ENCODE peak calls at places on chromosomes 13 and 19, in four cellular contexts. R is natural killer cell, L is stomach, I is fibroblast of the aortic adventitia. W is an unnamed sample.

GRCh38 chr13:48564046-48564445 is 31.2 kb upstream of the RCBTB2 start:
- DNase-seq in R (no peak), L (no peak), I (peak), W (no peak)

GRCh38 chr19:6613711-6614110 is 22.8 kb upstream of the CD70 start:
- DNase-seq in R (no peak), L (no peak), I (peak), W (peak)

GRCh38 chr19:35533822-35534521 is 716 bp downstream of the GAPDHS start:
- DNase-seq in R (peak), L (peak), I (peak), W (peak)

GRCh38 chr13:41029629-41030028 is 10.5 kb upstream of the ELF1 start:
- DNase-seq in R (no peak), L (no peak), I (no peak), W (no peak)

GRCh38 chr19:30102666-30103065 is 160.6 kb downstream of the URI1 start:
- DNase-seq in R (no peak), L (no peak), I (no peak), W (no peak)

GRCh38 chr19:47445937-47446402 is 25.7 kb downstream of the SLC8A2 start:
- DNase-seq in R (peak), L (peak), I (no peak), W (no peak)

GRCh38 chr19:36051637-36052036 is 2.4 kb downstream of the THAP8 start:
- DNase-seq in R (no peak), L (no peak), I (no peak), W (no peak)

GRCh38 chr13:80883545-80883944 is 542.6 kb upstream of the SPRY2 start:
- DNase-seq in R (no peak), L (no peak), I (no peak), W (no peak)

GRCh38 chr13:79776538-79776937 is 295.6 kb downstream of the NDFIP2 start:
- DNase-seq in R (no peak), L (no peak), I (peak), W (no peak)

GRCh38 chr19:16361254-16361653 is 36.6 kb downstream of the KLF2 start:
- DNase-seq in R (no peak), L (no peak), I (peak), W (no peak)

GRCh38 chr13:50365683-50366391 is 350.6 kb downstream of the KCNRG start:
- DNase-seq in R (no peak), L (no peak), I (no peak), W (no peak)

GRCh38 chr19:9937001-9937411 is 691 bp upstream of the OLFM2 start:
- DNase-seq in R (no peak), L (no peak), I (no peak), W (no peak)

GRCh38 chr13:69720278-69720983 is 387.2 kb upstream of the ATXN8OS start:
- DNase-seq in R (no peak), L (no peak), I (no peak), W (no peak)

GRCh38 chr19:47086280-47086679 is 27.3 kb downstream of the ZC3H4 start:
- DNase-seq in R (no peak), L (no peak), I (no peak), W (no peak)

GRCh38 chr19:43554317-43554895 is 20.9 kb downstream of the XRCC1 start:
- DNase-seq in R (no peak), L (no peak), I (no peak), W (no peak)

GRCh38 chr13:76887070-76887563 is 912 bp upstream of the KCTD12 start:
- DNase-seq in R (no peak), L (no peak), I (no peak), W (no peak)

GRCh38 chr13:23753523-23753922 is 135.7 kb downstream of the MIPEP start:
- DNase-seq in R (no peak), L (no peak), I (peak), W (no peak)

GRCh38 chr13:87666826-87667225 is 4.3 kb upstream of the SLITRK5 start:
- DNase-seq in R (no peak), L (no peak), I (no peak), W (no peak)

GRCh38 chr13:20565120-20565736 is 1.7 kb upstream of the IFT88 start:
- DNase-seq in R (no peak), L (no peak), I (no peak), W (no peak)

GRCh38 chr19:7902796-7903243 is 857 bp upstream of the MAP2K7 start:
- DNase-seq in R (no peak), L (no peak), I (no peak), W (no peak)

GRCh38 chr13:45786293-45786920 is 65.1 kb downstream of the SIAH3 start:
- DNase-seq in R (no peak), L (peak), I (no peak), W (no peak)

GRCh38 chr13:57582032-57582431 is 49.5 kb upstream of the PCDH17 start:
- DNase-seq in R (no peak), L (no peak), I (no peak), W (no peak)

GRCh38 chr19:23436944-23437343 is 41.7 kb upstream of the ZNF91 start:
- DNase-seq in R (no peak), L (no peak), I (no peak), W (no peak)

GRCh38 chr19:23439623-23440022 is 44.4 kb upstream of the ZNF91 start:
- DNase-seq in R (no peak), L (no peak), I (no peak), W (no peak)

GRCh38 chr19:23440207-23440606 is 44.9 kb upstream of the ZNF91 start:
- DNase-seq in R (no peak), L (no peak), I (no peak), W (no peak)

GRCh38 chr19:23437901-23438300 is 42.6 kb upstream of the ZNF91 start:
- DNase-seq in R (no peak), L (no peak), I (no peak), W (no peak)

DNA sequence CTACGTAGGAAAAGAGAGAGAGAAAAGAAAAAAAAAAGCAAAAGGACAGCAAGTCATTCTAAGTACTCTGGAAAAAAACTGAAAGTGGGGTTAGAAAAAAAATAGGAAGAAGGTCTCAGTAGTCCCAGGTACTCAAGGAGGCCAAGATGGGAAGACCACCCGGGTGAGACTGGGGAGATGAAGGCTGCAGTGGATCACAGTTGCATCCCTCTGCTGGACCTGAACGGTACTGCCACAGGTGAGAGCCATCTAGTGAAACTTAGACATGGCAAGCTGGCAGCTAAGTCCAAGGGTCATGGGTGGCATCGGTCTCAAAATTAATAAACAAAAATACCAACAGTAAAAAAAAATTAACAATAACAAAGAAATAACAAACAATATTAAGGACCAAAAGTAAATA is 41.0 kb upstream of the ZNF91 start:
- DNase-seq in R (no peak), L (no peak), I (no peak), W (no peak)
- TF ChIP-seq CTCF in R (no peak), L (no peak), I (peak), W (no peak)

DNA sequence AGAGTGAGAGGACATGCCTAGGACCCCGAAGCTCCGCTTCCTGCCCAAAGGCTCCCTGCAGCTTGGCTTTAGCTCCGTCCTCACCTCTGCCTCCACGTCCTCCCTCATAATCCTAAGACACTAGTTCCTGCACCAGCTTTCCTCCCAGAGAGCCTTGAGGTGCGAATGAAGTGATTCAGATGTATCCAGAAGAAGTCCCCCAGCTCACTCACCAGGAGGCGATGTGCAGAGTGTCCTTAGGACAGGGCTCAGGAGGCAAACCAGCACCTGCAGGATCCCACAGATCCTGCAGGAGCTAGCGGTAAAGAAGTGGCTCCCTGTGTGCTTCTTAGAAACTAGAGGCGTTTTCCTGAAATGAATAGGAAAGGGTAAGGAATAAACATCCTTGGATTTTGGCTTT is 109.7 kb downstream of the HSPH1 start:
- DNase-seq in R (no peak), L (no peak), I (no peak), W (no peak)
- TF ChIP-seq CTCF in R (no peak), L (no peak), I (no peak), W (no peak)

GRCh38 chr19:38736413-38737280 is 7.6 kb downstream of the CAPN12 start:
- DNase-seq in R (no peak), L (peak), I (no peak), W (no peak)

GRCh38 chr19:38734176-38734425 is 10.2 kb downstream of the CAPN12 start:
- DNase-seq in R (no peak), L (no peak), I (no peak), W (no peak)

GRCh38 chr19:38734426-38735256 is 9.6 kb downstream of the CAPN12 start:
- DNase-seq in R (peak), L (peak), I (no peak), W (no peak)

GRCh38 chr19:38736036-38736412 is 8.2 kb downstream of the CAPN12 start:
- DNase-seq in R (peak), L (peak), I (no peak), W (no peak)

GRCh38 chr19:38735257-38735686 is 9.0 kb downstream of the CAPN12 start:
- DNase-seq in R (peak), L (peak), I (no peak), W (no peak)
- TF ChIP-seq CTCF in R (no peak), L (no peak), I (no peak), W (no peak)

GRCh38 chr19:518292-519231 is 11.3 kb downstream of the TPGS1 start:
- DNase-seq in R (no peak), L (no peak), I (peak), W (peak)
- TF ChIP-seq CTCF in R (no peak), L (no peak), I (no peak), W (no peak)

GRCh38 chr19:55253264-55253663 is 5.6 kb downstream of the PPP6R1 start:
- DNase-seq in R (no peak), L (no peak), I (no peak), W (peak)

GRCh38 chr19:55253842-55254624 is 4.8 kb downstream of the PPP6R1 start:
- DNase-seq in R (peak), L (peak), I (no peak), W (peak)

GRCh38 chr19:55255618-55256423 is 3.0 kb downstream of the PPP6R1 start:
- DNase-seq in R (no peak), L (peak), I (peak), W (no peak)

GRCh38 chr19:55252760-55253159 is 6.1 kb downstream of the PPP6R1 start:
- DNase-seq in R (no peak), L (no peak), I (no peak), W (no peak)

GRCh38 chr19:55254625-55254977 is 4.2 kb downstream of the PPP6R1 start:
- DNase-seq in R (no peak), L (no peak), I (no peak), W (no peak)
- TF ChIP-seq CTCF in R (no peak), L (no peak), I (no peak), W (no peak)

GRCh38 chr19:49818691-49819331 is 722 bp downstream of the MED25 start:
- DNase-seq in R (no peak), L (no peak), I (no peak), W (no peak)

GRCh38 chr19:49814010-49814409 is 918 bp upstream of the FUZ start:
- DNase-seq in R (no peak), L (no peak), I (no peak), W (no peak)

GRCh38 chr19:49820125-49820524 is 2.0 kb downstream of the MED25 start:
- DNase-seq in R (no peak), L (peak), I (peak), W (no peak)

GRCh38 chr19:49816616-49817015 is 1.5 kb upstream of the MED25 start:
- DNase-seq in R (no peak), L (no peak), I (no peak), W (no peak)

DNA sequence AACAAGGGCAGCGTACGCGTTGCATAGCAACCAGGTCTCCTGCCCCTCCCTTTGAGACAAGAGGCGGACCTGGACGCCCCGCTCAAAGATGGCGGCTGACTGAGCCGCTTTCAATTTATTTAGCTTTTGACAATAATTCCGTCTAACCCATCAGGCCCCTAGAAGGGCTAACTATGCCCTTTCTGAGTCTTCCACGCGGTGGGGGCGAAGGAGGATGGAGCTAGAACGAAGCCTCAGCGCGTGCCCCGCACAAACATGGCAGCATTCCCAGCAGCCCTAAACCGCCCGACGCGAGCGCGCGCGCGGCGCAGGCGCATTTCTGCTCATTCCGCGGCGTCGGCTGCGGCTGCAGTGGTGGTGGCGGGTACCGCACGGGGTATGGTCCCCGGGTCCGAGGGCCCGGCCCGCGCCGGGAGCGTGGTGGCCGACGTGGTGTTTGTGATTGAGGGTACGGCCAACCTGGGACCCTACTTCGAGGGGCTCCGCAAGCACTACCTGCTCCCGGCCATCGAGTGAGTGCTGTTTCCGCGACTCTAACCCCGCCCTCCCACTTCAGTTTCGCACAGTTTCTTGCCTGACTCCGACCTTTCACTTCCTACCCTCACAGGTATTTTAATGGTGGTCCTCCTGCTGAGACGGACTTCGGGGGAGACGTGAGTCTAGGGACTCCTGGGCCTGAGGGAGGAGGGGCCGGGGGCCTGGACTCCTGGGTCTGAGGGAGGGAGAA is at the start of gene MED25:
- DNase-seq in R (peak), L (peak), I (peak), W (peak)
- TF ChIP-seq CTCF in R (peak), L (no peak), I (peak), W (peak)

GRCh38 chr19:50485284-50485955 is 8.8 kb upstream of the GARIN5A start:
- DNase-seq in R (no peak), L (no peak), I (no peak), W (no peak)

GRCh38 chr19:50488795-50489194 is 12.1 kb upstream of the GARIN5A start:
- DNase-seq in R (no peak), L (no peak), I (no peak), W (no peak)

GRCh38 chr19:50490411-50490811 is 13.8 kb upstream of the GARIN5A start:
- DNase-seq in R (no peak), L (no peak), I (no peak), W (no peak)

GRCh38 chr19:50489461-50490011 is 12.9 kb upstream of the GARIN5A start:
- DNase-seq in R (no peak), L (no peak), I (no peak), W (no peak)

GRCh38 chr19:50486823-50487515 is 10.3 kb upstream of the GARIN5A start:
- DNase-seq in R (peak), L (no peak), I (peak), W (no peak)
- TF ChIP-seq CTCF in R (peak), L (no peak), I (peak), W (peak)